ENCODE peak calls at places on chromosomes 3 and 15, in five cellular contexts. A is BJ, B is colonic mucosa, W is breast epithelium, Z is cardiac fibroblast. U is an unnamed sample.
A peak's percentile ranks its signal among the peaks of the same experiment; 100 is the strongest.

GRCh38 chr3:146503459-146504202 is 34.3 kb upstream of the PLSCR2 start:
- DNase-seq in A (peak; percentile 39), B (peak; percentile 65), W (no peak), Z (peak; percentile 98), U (no peak)

GRCh38 chr3:52685285-52685704 is 418 bp downstream of the PBRM1 start:
- DNase-seq in A (no peak), B (peak; percentile 84), W (peak; percentile 77), Z (peak; percentile 60), U (peak; percentile 69)

GRCh38 chr3:153706706-153707105 is 414.5 kb upstream of the ARHGEF26 start:
- DNase-seq in A (no peak), B (no peak), W (no peak), Z (no peak), U (no peak)

GRCh38 chr15:31831596-31831995 is 198.7 kb upstream of the CHRNA7 start:
- DNase-seq in A (no peak), B (no peak), W (no peak), Z (no peak), U (no peak)

GRCh38 chr3:49869525-49870126 is at the start of gene CAMKV:
- DNase-seq in A (no peak), B (no peak), W (no peak), Z (no peak), U (no peak)

GRCh38 chr15:78617131-78617915 is 3.5 kb downstream of the CHRNA3 start:
- DNase-seq in A (no peak), B (no peak), W (no peak), Z (no peak), U (peak; percentile 7)

GRCh38 chr3:61858054-61858453 is 296.7 kb downstream of the PTPRG start:
- DNase-seq in A (no peak), B (no peak), W (no peak), Z (peak; percentile 60), U (no peak)

GRCh38 chr3:126126292-126126691 is 42.4 kb upstream of the SLC41A3 start:
- DNase-seq in A (no peak), B (peak; percentile 5), W (no peak), Z (no peak), U (no peak)

GRCh38 chr15:88013111-88013510 is 243.4 kb downstream of the NTRK3 start:
- DNase-seq in A (no peak), B (no peak), W (no peak), Z (no peak), U (no peak)

GRCh38 chr3:46565113-46565490 is 1.0 kb downstream of the LRRC2 start:
- DNase-seq in A (no peak), B (no peak), W (no peak), Z (no peak), U (no peak)

GRCh38 chr15:31482122-31482922 is 155.7 kb downstream of the KLF13 start:
- DNase-seq in A (no peak), B (peak; percentile 17), W (no peak), Z (no peak), U (no peak)

GRCh38 chr3:197103766-197104165 is 74.1 kb upstream of the MELTF start:
- DNase-seq in A (peak; percentile 41), B (no peak), W (no peak), Z (peak; percentile 33), U (no peak)

GRCh38 chr3:119294889-119295769 is 946 bp downstream of the ARHGAP31 start:
- DNase-seq in A (no peak), B (peak; percentile 53), W (no peak), Z (peak; percentile 52), U (no peak)

GRCh38 chr15:83659011-83659811 is 5.3 kb downstream of the ADAMTSL3 start:
- DNase-seq in A (no peak), B (no peak), W (no peak), Z (no peak), U (no peak)

GRCh38 chr3:69451594-69451993 is 65.7 kb upstream of the FRMD4B start:
- DNase-seq in A (no peak), B (no peak), W (no peak), Z (peak; percentile 8), U (no peak)

GRCh38 chr3:32969656-32970055 is 18.2 kb downstream of the CCR4 start:
- DNase-seq in A (no peak), B (peak; percentile 31), W (no peak), Z (peak; percentile 18), U (no peak)

GRCh38 chr15:21261965-21262850 is 178.1 kb downstream of the POTEB3 start:
- DNase-seq in A (no peak), B (no peak), W (peak; percentile 54), Z (no peak), U (peak; percentile 27)

GRCh38 chr3:59245879-59246501 is 196.2 kb upstream of the CFAP20DC start:
- DNase-seq in A (peak; percentile 9), B (no peak), W (no peak), Z (peak; percentile 22), U (no peak)

GRCh38 chr3:145807990-145808389 is 353.0 kb downstream of the PLOD2 start:
- DNase-seq in A (no peak), B (no peak), W (no peak), Z (peak; percentile 43), U (no peak)

GRCh38 chr3:32184187-32184730 is 54.2 kb upstream of the CMTM8 start:
- DNase-seq in A (peak; percentile 1), B (no peak), W (no peak), Z (peak; percentile 27), U (no peak)

GRCh38 chr3:190077646-190078045 is 43.1 kb downstream of the P3H2 start:
- DNase-seq in A (no peak), B (no peak), W (no peak), Z (peak; percentile 54), U (no peak)

GRCh38 chr3:8328971-8329370 is 172.7 kb upstream of the LMCD1 start:
- DNase-seq in A (no peak), B (no peak), W (no peak), Z (no peak), U (no peak)

GRCh38 chr15:45168751-45169551 is 18.8 kb downstream of the SHF start:
- DNase-seq in A (no peak), B (no peak), W (no peak), Z (no peak), U (no peak)

GRCh38 chr3:113231827-113232253 is 20.5 kb downstream of the BOC start:
- DNase-seq in A (peak; percentile 37), B (no peak), W (no peak), Z (peak; percentile 88), U (no peak)

GRCh38 chr15:53658827-53659226 is 100.6 kb downstream of the WDR72 start:
- DNase-seq in A (no peak), B (no peak), W (no peak), Z (no peak), U (no peak)

GRCh38 chr3:51379301-51379700 is 5.8 kb upstream of the MANF start:
- DNase-seq in A (no peak), B (no peak), W (no peak), Z (no peak), U (no peak)

GRCh38 chr3:73148653-73149052 is 87.2 kb downstream of the EBLN2 start:
- DNase-seq in A (no peak), B (no peak), W (no peak), Z (no peak), U (no peak)

GRCh38 chr3:168417016-168417415 is 321.3 kb upstream of the GOLIM4 start:
- DNase-seq in A (no peak), B (no peak), W (no peak), Z (peak; percentile 2), U (peak; percentile 33)

GRCh38 chr15:51331141-51331540 is 7.3 kb downstream of the CYP19A1 start:
- DNase-seq in A (no peak), B (no peak), W (no peak), Z (peak; percentile 65), U (no peak)

GRCh38 chr3:20809356-20809755 is 623.4 kb upstream of the SGO1 start:
- DNase-seq in A (no peak), B (no peak), W (no peak), Z (no peak), U (no peak)

GRCh38 chr3:194322701-194323174 is 28.4 kb downstream of the CPN2 start:
- DNase-seq in A (no peak), B (no peak), W (no peak), Z (peak; percentile 66), U (no peak)

GRCh38 chr3:176296066-176296597 is 901.1 kb downstream of the TBL1XR1 start:
- DNase-seq in A (peak; percentile 46), B (no peak), W (no peak), Z (no peak), U (no peak)

GRCh38 chr15:59206623-59207183 is at the start of gene LDHAL6B:
- DNase-seq in A (no peak), B (no peak), W (no peak), Z (no peak), U (no peak)

GRCh38 chr15:101170568-101171350 is 81.1 kb downstream of the CHSY1 start:
- DNase-seq in A (no peak), B (no peak), W (no peak), Z (peak; percentile 93), U (no peak)

GRCh38 chr15:89068325-89068784 is 19.9 kb upstream of the ABHD2 start:
- DNase-seq in A (peak; percentile 79), B (no peak), W (no peak), Z (peak; percentile 99), U (no peak)

GRCh38 chr3:195458188-195458800 is 15.5 kb upstream of the ACAP2 start:
- DNase-seq in A (no peak), B (no peak), W (no peak), Z (peak; percentile 39), U (no peak)
- TF ChIP-seq CTCF in A (no peak), B (no peak), W (no peak), Z (no peak), U (no peak)

DNA sequence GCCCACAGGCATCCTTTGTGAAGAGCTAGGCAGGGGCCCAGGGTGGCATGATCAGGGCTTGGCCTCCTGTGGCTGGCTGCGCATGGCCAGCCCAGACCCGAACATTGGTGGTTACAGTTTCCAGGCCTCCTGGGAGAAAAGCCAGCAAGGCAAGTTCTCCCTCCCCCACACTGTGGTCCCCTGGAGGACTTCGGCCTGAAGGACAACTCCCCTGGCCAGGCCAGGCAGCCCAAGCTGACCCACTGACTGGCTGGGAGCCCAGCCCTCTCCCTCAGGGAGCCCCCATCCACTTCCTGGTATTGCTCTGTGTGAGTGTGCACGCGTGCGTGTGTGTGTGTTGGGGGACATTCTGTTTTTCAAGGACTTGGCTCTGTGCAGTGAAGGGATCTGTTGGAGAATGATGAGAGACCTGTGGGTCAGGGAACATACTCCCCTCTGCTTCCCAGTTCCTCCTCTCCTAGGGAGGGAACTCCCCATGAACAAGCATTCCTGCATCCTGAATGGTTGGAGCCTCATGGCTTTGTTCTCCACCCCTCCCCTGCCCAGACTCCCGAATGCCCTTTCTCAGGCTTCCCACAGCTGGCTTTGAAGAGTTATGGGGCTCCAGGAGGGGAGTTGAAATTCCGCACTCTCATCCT is 29.5 kb downstream of the CORO2B start:
- DNase-seq in A (no peak), B (peak; percentile 38), W (no peak), Z (peak; percentile 85), U (no peak)
- TF ChIP-seq CTCF in A (no peak), B (no peak), W (no peak), Z (no peak), U (no peak)

DNA sequence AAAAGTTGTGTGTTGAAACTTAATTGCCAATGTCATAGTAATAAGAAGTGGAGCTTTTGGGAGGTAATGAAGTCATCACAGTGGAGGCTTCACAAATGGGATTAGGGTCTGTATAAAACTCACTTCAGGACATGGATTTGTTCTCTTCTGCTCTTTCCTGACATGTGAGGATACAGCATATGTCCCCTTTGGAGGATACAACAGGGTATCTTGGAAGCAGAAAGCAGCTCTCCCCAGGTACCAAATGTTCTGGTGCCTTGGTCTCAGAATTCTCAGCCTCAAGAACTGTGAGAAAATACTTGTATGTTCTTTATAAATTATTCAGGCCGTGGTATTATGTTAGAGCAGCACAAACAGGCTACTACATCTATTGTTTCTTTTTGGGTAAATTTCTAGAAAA is 210.9 kb downstream of the DIPK2A start:
- DNase-seq in A (no peak), B (no peak), W (no peak), Z (no peak), U (no peak)
- TF ChIP-seq CTCF in A (no peak), B (no peak), W (no peak), Z (no peak), U (no peak)

GRCh38 chr3:182139627-182140357 is 428.1 kb downstream of the SOX2 start:
- DNase-seq in A (no peak), B (no peak), W (no peak), Z (no peak), U (no peak)
- TF ChIP-seq CTCF in A (no peak), B (no peak), W (no peak), Z (no peak), U (peak; percentile 30)

U was measured in progenitor cell of endocrine pancreas.